ENCODE peak calls at places on chromosome 14, in four cellular contexts. G is HTR-8/SVneo, C is H7, N is nucleus accumbens. Y is an unnamed sample.

GRCh38 chr14:29668201-29668600 is 259.4 kb downstream of the PRKD1 start:
- DNase-seq in C (no peak), N (no peak), G (no peak), Y (no peak)

GRCh38 chr14:96126339-96126770 is 78.3 kb upstream of the BDKRB2 start:
- DNase-seq in G (no peak), N (no peak), C (no peak), Y (no peak)

GRCh38 chr14:44956866-44957265 is 4.9 kb downstream of the KLHL28 start:
- DNase-seq in N (no peak), C (no peak), G (no peak), Y (no peak)

GRCh38 chr14:50462111-50462510 is 65.4 kb upstream of the CDKL1 start:
- DNase-seq in G (no peak), C (no peak), N (no peak), Y (no peak)

GRCh38 chr14:81400202-81400678 is at the start of gene STON2:
- DNase-seq in G (peak), N (no peak), C (no peak), Y (no peak)

GRCh38 chr14:101293609-101294008 is 267.7 kb upstream of the DIO3 start:
- DNase-seq in C (no peak), N (no peak), G (no peak), Y (no peak)

GRCh38 chr14:95460647-95461478 is 55.6 kb downstream of the SYNE3 start:
- DNase-seq in C (peak), N (peak), G (peak), Y (peak)

GRCh38 chr14:67602995-67603545 is 3.0 kb upstream of the PIGH start:
- DNase-seq in C (no peak), N (no peak), G (no peak), Y (no peak)

GRCh38 chr14:77301103-77301502 is 19.6 kb downstream of the POMT2 start:
- DNase-seq in G (peak), N (peak), C (peak), Y (peak)

GRCh38 chr14:54697806-54698205 is 130.9 kb downstream of the SAMD4A start:
- DNase-seq in G (no peak), N (no peak), C (no peak), Y (no peak)

GRCh38 chr14:64602826-64603225 is 53.1 kb downstream of the PPP1R36 start:
- DNase-seq in G (no peak), N (no peak), C (no peak), Y (no peak)

GRCh38 chr14:96958057-96958456 is 160.9 kb downstream of the VRK1 start:
- DNase-seq in C (no peak), G (no peak), N (no peak), Y (no peak)

GRCh38 chr14:35900741-35901140 is 74.6 kb downstream of the BRMS1L start:
- DNase-seq in N (no peak), C (no peak), G (no peak), Y (no peak)

GRCh38 chr14:87944987-87945604 is 47.9 kb downstream of the GALC start:
- DNase-seq in N (no peak), G (no peak), C (no peak), Y (no peak)

GRCh38 chr14:69263364-69263763 is 3.4 kb downstream of the GALNT16 start:
- DNase-seq in N (no peak), G (peak), C (no peak), Y (peak)

GRCh38 chr14:90620540-90621204 is 195.6 kb downstream of the TTC7B start:
- DNase-seq in C (no peak), G (no peak), N (no peak), Y (no peak)

GRCh38 chr14:68593806-68594536 is 198.9 kb downstream of the ZFP36L1 start:
- DNase-seq in G (peak), C (no peak), N (no peak), Y (no peak)

GRCh38 chr14:69694730-69695663 is 71.9 kb upstream of the SRSF5 start:
- DNase-seq in N (no peak), G (no peak), C (no peak), Y (no peak)

GRCh38 chr14:89304972-89305703 is 111.9 kb downstream of the FOXN3 start:
- DNase-seq in G (no peak), C (no peak), N (no peak), Y (no peak)

GRCh38 chr14:105021656-105022275 is 883 bp upstream of the CDCA4 start:
- DNase-seq in N (no peak), G (peak), C (peak), Y (no peak)

GRCh38 chr14:92551066-92551841 is 37.7 kb downstream of the RIN3 start:
- DNase-seq in C (no peak), G (no peak), N (no peak), Y (no peak)

GRCh38 chr14:20530771-20531571 is 25.6 kb downstream of the RNASE10 start:
- DNase-seq in G (peak), N (peak), C (peak), Y (peak)

GRCh38 chr14:96090441-96091148 is 51.4 kb downstream of the C14orf132 start:
- DNase-seq in C (peak), G (no peak), N (peak), Y (peak)

GRCh38 chr14:104735830-104736642 is 12.0 kb downstream of the ADSS1 start:
- DNase-seq in N (peak), G (no peak), C (peak), Y (peak)

GRCh38 chr14:21520718-21521117 is 5.4 kb downstream of the SALL2 start:
- DNase-seq in G (no peak), N (no peak), C (no peak), Y (no peak)

GRCh38 chr14:51139221-51139681 is 44.3 kb upstream of the TRIM9 start:
- DNase-seq in G (no peak), N (no peak), C (no peak), Y (peak)

GRCh38 chr14:104422301-104423223 is 157.0 kb upstream of the C14orf180 start:
- DNase-seq in G (no peak), N (no peak), C (no peak), Y (no peak)

Y was measured in occipital lobe.